ENCODE peak calls at places on chromosomes 12 and 14, in nine cellular contexts. One of them, this sample, is unnamed.

GRCh38 chr14:65252471-65253255 is 150.3 kb upstream of the MAX start:
- DNase-seq in ovary: no peak
- DNase-seq in AG04449: no peak
- DNase-seq in cardiac fibroblast: no peak
- DNase-seq in AG09319: no peak
- DNase-seq in GM13976: no peak
- DNase-seq in neural progenitor cell: no peak
- DNase-seq in astrocyte of the spinal cord: no peak
- DNase-seq in progenitor cell of endocrine pancreas: no peak
- DNase-seq in this sample: no peak

GRCh38 chr14:103185051-103186027 is 62.1 kb downstream of the TNFAIP2 start:
- DNase-seq in AG04449: no peak
- DNase-seq in progenitor cell of endocrine pancreas: no peak
- DNase-seq in AG09319: no peak
- DNase-seq in neural progenitor cell: peak
- DNase-seq in ovary: no peak
- DNase-seq in astrocyte of the spinal cord: peak
- DNase-seq in GM13976: peak
- DNase-seq in cardiac fibroblast: peak
- DNase-seq in this sample: no peak

GRCh38 chr14:51554339-51554920 is 97.3 kb upstream of the FRMD6 start:
- DNase-seq in cardiac fibroblast: peak
- DNase-seq in progenitor cell of endocrine pancreas: no peak
- DNase-seq in AG04449: peak
- DNase-seq in GM13976: no peak
- DNase-seq in ovary: no peak
- DNase-seq in AG09319: peak
- DNase-seq in neural progenitor cell: no peak
- DNase-seq in astrocyte of the spinal cord: peak
- DNase-seq in this sample: no peak

GRCh38 chr12:103812789-103813188 is 28.2 kb downstream of the NT5DC3 start:
- DNase-seq in progenitor cell of endocrine pancreas: no peak
- DNase-seq in AG09319: no peak
- DNase-seq in AG04449: no peak
- DNase-seq in ovary: no peak
- DNase-seq in cardiac fibroblast: no peak
- DNase-seq in astrocyte of the spinal cord: no peak
- DNase-seq in GM13976: no peak
- DNase-seq in neural progenitor cell: no peak
- DNase-seq in this sample: no peak

GRCh38 chr14:31080060-31080459 is 53.9 kb upstream of the STRN3 start:
- DNase-seq in AG04449: no peak
- DNase-seq in astrocyte of the spinal cord: peak
- DNase-seq in AG09319: peak
- DNase-seq in neural progenitor cell: no peak
- DNase-seq in GM13976: no peak
- DNase-seq in ovary: no peak
- DNase-seq in cardiac fibroblast: no peak
- DNase-seq in progenitor cell of endocrine pancreas: no peak
- DNase-seq in this sample: no peak

GRCh38 chr12:5746020-5746419 is 199.0 kb downstream of the ANO2 start:
- DNase-seq in cardiac fibroblast: no peak
- DNase-seq in astrocyte of the spinal cord: no peak
- DNase-seq in AG04449: no peak
- DNase-seq in progenitor cell of endocrine pancreas: no peak
- DNase-seq in neural progenitor cell: no peak
- DNase-seq in ovary: no peak
- DNase-seq in AG09319: no peak
- DNase-seq in GM13976: no peak
- DNase-seq in this sample: no peak

GRCh38 chr14:32318087-32318486 is 11.0 kb upstream of the AKAP6 start:
- DNase-seq in progenitor cell of endocrine pancreas: no peak
- DNase-seq in AG09319: no peak
- DNase-seq in cardiac fibroblast: no peak
- DNase-seq in ovary: no peak
- DNase-seq in neural progenitor cell: no peak
- DNase-seq in astrocyte of the spinal cord: no peak
- DNase-seq in AG04449: no peak
- DNase-seq in GM13976: no peak
- DNase-seq in this sample: no peak

GRCh38 chr12:121872546-121873223 is 14.0 kb upstream of the HPD start:
- DNase-seq in AG04449: peak
- DNase-seq in AG09319: peak
- DNase-seq in astrocyte of the spinal cord: peak
- DNase-seq in GM13976: no peak
- DNase-seq in cardiac fibroblast: peak
- DNase-seq in ovary: peak
- DNase-seq in progenitor cell of endocrine pancreas: no peak
- DNase-seq in neural progenitor cell: no peak
- DNase-seq in this sample: no peak

GRCh38 chr14:26191123-26191522 is 406.7 kb downstream of the NOVA1 start:
- DNase-seq in cardiac fibroblast: peak
- DNase-seq in progenitor cell of endocrine pancreas: no peak
- DNase-seq in neural progenitor cell: no peak
- DNase-seq in GM13976: no peak
- DNase-seq in AG09319: no peak
- DNase-seq in ovary: no peak
- DNase-seq in astrocyte of the spinal cord: peak
- DNase-seq in AG04449: no peak
- DNase-seq in this sample: no peak

GRCh38 chr12:97159397-97159796 is 252.3 kb downstream of the NEDD1 start:
- DNase-seq in neural progenitor cell: no peak
- DNase-seq in ovary: no peak
- DNase-seq in cardiac fibroblast: no peak
- DNase-seq in AG04449: no peak
- DNase-seq in AG09319: no peak
- DNase-seq in astrocyte of the spinal cord: no peak
- DNase-seq in progenitor cell of endocrine pancreas: no peak
- DNase-seq in GM13976: no peak
- DNase-seq in this sample: no peak

GRCh38 chr12:39723831-39724230 is 104.2 kb upstream of the ABCD2 start:
- DNase-seq in astrocyte of the spinal cord: peak
- DNase-seq in progenitor cell of endocrine pancreas: no peak
- DNase-seq in GM13976: no peak
- DNase-seq in AG09319: no peak
- DNase-seq in cardiac fibroblast: peak
- DNase-seq in ovary: no peak
- DNase-seq in AG04449: no peak
- DNase-seq in neural progenitor cell: no peak
- DNase-seq in this sample: no peak

GRCh38 chr12:50127546-50127945 is 15.5 kb downstream of the COX14 start:
- DNase-seq in AG09319: no peak
- DNase-seq in AG04449: no peak
- DNase-seq in GM13976: no peak
- DNase-seq in ovary: no peak
- DNase-seq in neural progenitor cell: no peak
- DNase-seq in cardiac fibroblast: peak
- DNase-seq in astrocyte of the spinal cord: no peak
- DNase-seq in progenitor cell of endocrine pancreas: no peak
- DNase-seq in this sample: no peak

GRCh38 chr12:40819427-40820108 is 127.3 kb downstream of the CNTN1 start:
- DNase-seq in GM13976: no peak
- DNase-seq in AG04449: no peak
- DNase-seq in cardiac fibroblast: no peak
- DNase-seq in AG09319: no peak
- DNase-seq in ovary: no peak
- DNase-seq in astrocyte of the spinal cord: no peak
- DNase-seq in progenitor cell of endocrine pancreas: peak
- DNase-seq in neural progenitor cell: peak
- DNase-seq in this sample: peak

GRCh38 chr12:77325505-77325904 is 260.1 kb upstream of the E2F7 start:
- DNase-seq in cardiac fibroblast: no peak
- DNase-seq in AG04449: no peak
- DNase-seq in neural progenitor cell: peak
- DNase-seq in progenitor cell of endocrine pancreas: peak
- DNase-seq in ovary: peak
- DNase-seq in GM13976: peak
- DNase-seq in astrocyte of the spinal cord: no peak
- DNase-seq in AG09319: no peak
- DNase-seq in this sample: no peak

GRCh38 chr14:92527724-92528123 is 14.1 kb downstream of the RIN3 start:
- DNase-seq in cardiac fibroblast: no peak
- DNase-seq in progenitor cell of endocrine pancreas: no peak
- DNase-seq in AG09319: no peak
- DNase-seq in ovary: no peak
- DNase-seq in AG04449: no peak
- DNase-seq in GM13976: no peak
- DNase-seq in neural progenitor cell: no peak
- DNase-seq in astrocyte of the spinal cord: no peak
- DNase-seq in this sample: no peak

GRCh38 chr14:91360490-91361235 is 57.0 kb downstream of the CCDC88C start:
- DNase-seq in astrocyte of the spinal cord: no peak
- DNase-seq in cardiac fibroblast: no peak
- DNase-seq in ovary: no peak
- DNase-seq in AG09319: no peak
- DNase-seq in AG04449: no peak
- DNase-seq in GM13976: no peak
- DNase-seq in progenitor cell of endocrine pancreas: no peak
- DNase-seq in neural progenitor cell: no peak
- DNase-seq in this sample: no peak

DNA sequence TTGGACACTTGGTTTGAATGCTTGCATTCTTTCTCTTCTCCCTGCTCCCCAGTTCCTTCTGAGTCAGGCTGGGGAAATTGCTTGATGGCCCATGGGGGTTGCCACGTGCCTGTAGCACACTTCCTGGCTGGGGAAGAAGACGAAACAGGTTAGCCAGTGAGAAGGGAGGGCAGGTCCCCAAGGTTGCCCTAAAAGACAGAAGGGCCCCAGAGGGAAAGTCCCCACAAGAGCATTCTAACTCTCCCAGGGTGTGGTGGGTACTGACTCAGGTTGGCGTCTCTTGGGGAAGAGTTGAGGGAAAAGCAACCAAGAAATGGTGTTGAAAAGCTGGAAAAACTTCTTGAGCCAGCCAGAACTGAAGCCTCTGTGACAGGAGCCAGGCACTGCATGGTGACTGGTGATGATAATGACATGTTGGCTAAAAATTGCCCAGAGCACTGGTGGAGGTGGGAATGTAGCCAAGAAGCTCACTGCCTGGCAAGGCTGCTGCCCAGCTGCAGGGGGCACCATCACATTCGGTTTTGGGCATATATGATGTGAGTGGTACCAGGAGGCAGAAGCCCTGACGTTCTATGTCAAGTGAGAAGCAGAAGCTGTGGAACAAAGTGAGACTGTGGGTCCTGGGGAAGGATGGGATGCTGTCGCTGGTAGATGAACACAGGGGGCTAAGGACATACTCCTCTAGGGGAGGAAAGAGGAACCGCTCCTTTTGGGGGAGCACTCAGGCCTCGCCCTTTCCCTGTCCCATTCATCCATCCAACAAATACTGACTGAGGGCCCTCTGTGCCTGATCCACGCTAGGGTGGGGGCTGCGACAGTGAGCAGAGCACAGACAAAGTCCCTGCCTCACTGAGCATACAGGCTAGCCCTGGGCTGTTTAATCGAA is 8.1 kb upstream of the RABGGTA start:
- DNase-seq in ovary: no peak
- DNase-seq in AG04449: no peak
- DNase-seq in astrocyte of the spinal cord: no peak
- DNase-seq in progenitor cell of endocrine pancreas: no peak
- DNase-seq in cardiac fibroblast: peak
- DNase-seq in AG09319: no peak
- DNase-seq in GM13976: no peak
- DNase-seq in neural progenitor cell: no peak
- DNase-seq in this sample: no peak
- TF ChIP-seq CTCF in ovary: no peak
- TF ChIP-seq CTCF in AG04449: no peak
- TF ChIP-seq CTCF in astrocyte of the spinal cord: no peak
- TF ChIP-seq CTCF in progenitor cell of endocrine pancreas: no peak
- TF ChIP-seq CTCF in cardiac fibroblast: peak
- TF ChIP-seq CTCF in AG09319: peak
- TF ChIP-seq CTCF in GM13976: peak
- TF ChIP-seq CTCF in neural progenitor cell: peak
- TF ChIP-seq CTCF in this sample: no peak

GRCh38 chr14:34496679-34497513 is 34.9 kb upstream of the SPTSSA start:
- DNase-seq in GM13976: no peak
- DNase-seq in ovary: peak
- DNase-seq in AG09319: peak
- DNase-seq in astrocyte of the spinal cord: peak
- DNase-seq in progenitor cell of endocrine pancreas: no peak
- DNase-seq in cardiac fibroblast: peak
- DNase-seq in AG04449: peak
- DNase-seq in neural progenitor cell: peak
- DNase-seq in this sample: peak
- TF ChIP-seq CTCF in GM13976: no peak
- TF ChIP-seq CTCF in ovary: no peak
- TF ChIP-seq CTCF in AG09319: peak
- TF ChIP-seq CTCF in astrocyte of the spinal cord: peak
- TF ChIP-seq CTCF in progenitor cell of endocrine pancreas: no peak
- TF ChIP-seq CTCF in cardiac fibroblast: peak
- TF ChIP-seq CTCF in AG04449: peak
- TF ChIP-seq CTCF in neural progenitor cell: peak
- TF ChIP-seq CTCF in this sample: no peak

GRCh38 chr14:94355191-94355794 is 32.2 kb upstream of the SERPINA6 start:
- DNase-seq in cardiac fibroblast: peak
- DNase-seq in neural progenitor cell: peak
- DNase-seq in progenitor cell of endocrine pancreas: no peak
- DNase-seq in GM13976: no peak
- DNase-seq in astrocyte of the spinal cord: peak
- DNase-seq in ovary: peak
- DNase-seq in AG04449: no peak
- DNase-seq in AG09319: peak
- DNase-seq in this sample: peak
- TF ChIP-seq CTCF in cardiac fibroblast: peak
- TF ChIP-seq CTCF in neural progenitor cell: peak
- TF ChIP-seq CTCF in progenitor cell of endocrine pancreas: peak
- TF ChIP-seq CTCF in GM13976: peak
- TF ChIP-seq CTCF in astrocyte of the spinal cord: peak
- TF ChIP-seq CTCF in ovary: no peak
- TF ChIP-seq CTCF in AG04449: peak
- TF ChIP-seq CTCF in AG09319: peak
- TF ChIP-seq CTCF in this sample: peak

GRCh38 chr14:105482486-105483110 is 4.1 kb upstream of the CRIP1 start:
- DNase-seq in astrocyte of the spinal cord: no peak
- DNase-seq in progenitor cell of endocrine pancreas: no peak
- DNase-seq in neural progenitor cell: no peak
- DNase-seq in GM13976: no peak
- DNase-seq in AG04449: no peak
- DNase-seq in AG09319: no peak
- DNase-seq in ovary: no peak
- DNase-seq in cardiac fibroblast: no peak
- DNase-seq in this sample: no peak

GRCh38 chr14:105483300-105484068 is 3.2 kb upstream of the CRIP1 start:
- DNase-seq in GM13976: no peak
- DNase-seq in astrocyte of the spinal cord: no peak
- DNase-seq in AG04449: no peak
- DNase-seq in progenitor cell of endocrine pancreas: no peak
- DNase-seq in ovary: no peak
- DNase-seq in cardiac fibroblast: no peak
- DNase-seq in neural progenitor cell: no peak
- DNase-seq in AG09319: no peak
- DNase-seq in this sample: no peak

GRCh38 chr14:105480807-105481801 is 5.6 kb upstream of the CRIP1 start:
- DNase-seq in GM13976: peak
- DNase-seq in astrocyte of the spinal cord: peak
- DNase-seq in ovary: peak
- DNase-seq in cardiac fibroblast: peak
- DNase-seq in progenitor cell of endocrine pancreas: peak
- DNase-seq in neural progenitor cell: peak
- DNase-seq in AG09319: peak
- DNase-seq in AG04449: peak
- DNase-seq in this sample: peak

GRCh38 chr14:105480165-105480564 is 5.5 kb downstream of the CRIP2 start:
- DNase-seq in progenitor cell of endocrine pancreas: no peak
- DNase-seq in AG09319: no peak
- DNase-seq in neural progenitor cell: no peak
- DNase-seq in cardiac fibroblast: no peak
- DNase-seq in ovary: peak
- DNase-seq in GM13976: no peak
- DNase-seq in astrocyte of the spinal cord: no peak
- DNase-seq in AG04449: no peak
- DNase-seq in this sample: no peak

GRCh38 chr14:105481886-105482454 is 4.7 kb upstream of the CRIP1 start:
- DNase-seq in ovary: peak
- DNase-seq in AG09319: peak
- DNase-seq in cardiac fibroblast: peak
- DNase-seq in astrocyte of the spinal cord: peak
- DNase-seq in neural progenitor cell: peak
- DNase-seq in AG04449: peak
- DNase-seq in progenitor cell of endocrine pancreas: peak
- DNase-seq in GM13976: peak
- DNase-seq in this sample: peak
- TF ChIP-seq CTCF in ovary: no peak
- TF ChIP-seq CTCF in AG09319: no peak
- TF ChIP-seq CTCF in cardiac fibroblast: peak
- TF ChIP-seq CTCF in astrocyte of the spinal cord: peak
- TF ChIP-seq CTCF in neural progenitor cell: no peak
- TF ChIP-seq CTCF in AG04449: peak
- TF ChIP-seq CTCF in progenitor cell of endocrine pancreas: peak
- TF ChIP-seq CTCF in GM13976: peak
- TF ChIP-seq CTCF in this sample: peak